ENCODE peak calls at places on chromosomes 16 and 17, in seven cellular contexts. One of them, this sample, is unnamed.

GRCh38 chr17:910503-911194 is 68.9 kb downstream of the NXN start:
- DNase-seq in fibroblast of lung: no peak
- DNase-seq in uterus: no peak
- DNase-seq in endodermal cell: no peak
- DNase-seq in transverse colon: no peak
- DNase-seq in stomach: no peak
- DNase-seq in GM23248: peak; percentile 77
- DNase-seq in this sample: no peak

GRCh38 chr17:76801706-76802105 is 63.8 kb downstream of the MFSD11 start:
- DNase-seq in fibroblast of lung: no peak
- DNase-seq in uterus: no peak
- DNase-seq in endodermal cell: no peak
- DNase-seq in transverse colon: no peak
- DNase-seq in stomach: no peak
- DNase-seq in GM23248: no peak
- DNase-seq in this sample: no peak

GRCh38 chr16:35751191-35751941 is 2292.0 kb downstream of the TP53TG3F start:
- DNase-seq in fibroblast of lung: no peak
- DNase-seq in uterus: no peak
- DNase-seq in endodermal cell: no peak
- DNase-seq in transverse colon: no peak
- DNase-seq in stomach: no peak
- DNase-seq in GM23248: no peak
- DNase-seq in this sample: no peak

GRCh38 chr16:68331879-68332410 is 21.1 kb downstream of the PRMT7 start:
- DNase-seq in fibroblast of lung: peak; percentile 50
- DNase-seq in uterus: no peak
- DNase-seq in endodermal cell: no peak
- DNase-seq in transverse colon: no peak
- DNase-seq in stomach: no peak
- DNase-seq in GM23248: peak; percentile 68
- DNase-seq in this sample: no peak

GRCh38 chr17:7747586-7747985 is 30.0 kb downstream of the DNAH2 start:
- DNase-seq in fibroblast of lung: peak; percentile 50
- DNase-seq in uterus: no peak
- DNase-seq in endodermal cell: no peak
- DNase-seq in transverse colon: no peak
- DNase-seq in stomach: no peak
- DNase-seq in GM23248: peak; percentile 63
- DNase-seq in this sample: no peak

GRCh38 chr17:37555386-37555785 is 53.8 kb downstream of the SYNRG start:
- DNase-seq in fibroblast of lung: no peak
- DNase-seq in uterus: no peak
- DNase-seq in endodermal cell: no peak
- DNase-seq in transverse colon: no peak
- DNase-seq in stomach: no peak
- DNase-seq in GM23248: no peak
- DNase-seq in this sample: no peak

GRCh38 chr17:50307654-50308053 is 33.4 kb downstream of the TMEM92 start:
- DNase-seq in fibroblast of lung: no peak
- DNase-seq in uterus: no peak
- DNase-seq in endodermal cell: no peak
- DNase-seq in transverse colon: no peak
- DNase-seq in stomach: peak; percentile 84
- DNase-seq in GM23248: no peak
- DNase-seq in this sample: no peak

GRCh38 chr17:28030386-28030785 is 12.1 kb upstream of the NLK start:
- DNase-seq in fibroblast of lung: no peak
- DNase-seq in uterus: no peak
- DNase-seq in endodermal cell: peak; percentile 59
- DNase-seq in transverse colon: no peak
- DNase-seq in stomach: no peak
- DNase-seq in GM23248: no peak
- DNase-seq in this sample: no peak

GRCh38 chr17:27518048-27518447 is 61.8 kb downstream of the KSR1 start:
- DNase-seq in fibroblast of lung: no peak
- DNase-seq in uterus: no peak
- DNase-seq in endodermal cell: no peak
- DNase-seq in transverse colon: no peak
- DNase-seq in stomach: no peak
- DNase-seq in GM23248: no peak
- DNase-seq in this sample: no peak

GRCh38 chr17:2929881-2930533 is 133.4 kb downstream of the OR1D5 start:
- DNase-seq in fibroblast of lung: peak; percentile 38
- DNase-seq in uterus: no peak
- DNase-seq in endodermal cell: peak; percentile 96
- DNase-seq in transverse colon: peak; percentile 60
- DNase-seq in stomach: peak; percentile 71
- DNase-seq in GM23248: peak; percentile 65
- DNase-seq in this sample: no peak

GRCh38 chr16:10743227-10743609 is 424 bp upstream of the NUBP1 start:
- DNase-seq in fibroblast of lung: no peak
- DNase-seq in uterus: no peak
- DNase-seq in endodermal cell: no peak
- DNase-seq in transverse colon: no peak
- DNase-seq in stomach: no peak
- DNase-seq in GM23248: no peak
- DNase-seq in this sample: no peak

GRCh38 chr17:3788200-3788599 is 12.8 kb downstream of the ITGAE start:
- DNase-seq in fibroblast of lung: no peak
- DNase-seq in uterus: no peak
- DNase-seq in endodermal cell: no peak
- DNase-seq in transverse colon: no peak
- DNase-seq in stomach: no peak
- DNase-seq in GM23248: no peak
- DNase-seq in this sample: no peak

GRCh38 chr17:67577429-67577828 is 140.3 kb upstream of the NOL11 start:
- DNase-seq in fibroblast of lung: no peak
- DNase-seq in uterus: no peak
- DNase-seq in endodermal cell: no peak
- DNase-seq in transverse colon: no peak
- DNase-seq in stomach: no peak
- DNase-seq in GM23248: no peak
- DNase-seq in this sample: no peak

GRCh38 chr17:32926183-32926582 is 1.8 kb upstream of the TMEM98 start:
- DNase-seq in fibroblast of lung: no peak
- DNase-seq in uterus: no peak
- DNase-seq in endodermal cell: peak; percentile 36
- DNase-seq in transverse colon: no peak
- DNase-seq in stomach: no peak
- DNase-seq in GM23248: no peak
- DNase-seq in this sample: no peak

GRCh38 chr16:83070416-83071199 is 443.8 kb downstream of the CDH13 start:
- DNase-seq in fibroblast of lung: no peak
- DNase-seq in uterus: no peak
- DNase-seq in endodermal cell: no peak
- DNase-seq in transverse colon: no peak
- DNase-seq in stomach: no peak
- DNase-seq in GM23248: no peak
- DNase-seq in this sample: no peak

GRCh38 chr16:259226-259625 is 16.5 kb downstream of the RGS11 start:
- DNase-seq in fibroblast of lung: no peak
- DNase-seq in uterus: no peak
- DNase-seq in endodermal cell: no peak
- DNase-seq in transverse colon: no peak
- DNase-seq in stomach: no peak
- DNase-seq in GM23248: no peak
- DNase-seq in this sample: no peak

GRCh38 chr16:66886914-66887313 is 6.6 kb downstream of the PDP2 start:
- DNase-seq in fibroblast of lung: no peak
- DNase-seq in uterus: no peak
- DNase-seq in endodermal cell: no peak
- DNase-seq in transverse colon: no peak
- DNase-seq in stomach: no peak
- DNase-seq in GM23248: no peak
- DNase-seq in this sample: no peak

GRCh38 chr16:81405702-81406113 is 38.9 kb upstream of the CMIP start:
- DNase-seq in fibroblast of lung: peak; percentile 67
- DNase-seq in uterus: no peak
- DNase-seq in endodermal cell: peak; percentile 83
- DNase-seq in transverse colon: no peak
- DNase-seq in stomach: peak; percentile 44
- DNase-seq in GM23248: peak; percentile 89
- DNase-seq in this sample: no peak

GRCh38 chr17:48998557-48999440 is 1.6 kb downstream of the IGF2BP1 start:
- DNase-seq in fibroblast of lung: peak; percentile 59
- DNase-seq in uterus: no peak
- DNase-seq in endodermal cell: peak; percentile 70
- DNase-seq in transverse colon: no peak
- DNase-seq in stomach: no peak
- DNase-seq in GM23248: peak; percentile 13
- DNase-seq in this sample: no peak

DNA sequence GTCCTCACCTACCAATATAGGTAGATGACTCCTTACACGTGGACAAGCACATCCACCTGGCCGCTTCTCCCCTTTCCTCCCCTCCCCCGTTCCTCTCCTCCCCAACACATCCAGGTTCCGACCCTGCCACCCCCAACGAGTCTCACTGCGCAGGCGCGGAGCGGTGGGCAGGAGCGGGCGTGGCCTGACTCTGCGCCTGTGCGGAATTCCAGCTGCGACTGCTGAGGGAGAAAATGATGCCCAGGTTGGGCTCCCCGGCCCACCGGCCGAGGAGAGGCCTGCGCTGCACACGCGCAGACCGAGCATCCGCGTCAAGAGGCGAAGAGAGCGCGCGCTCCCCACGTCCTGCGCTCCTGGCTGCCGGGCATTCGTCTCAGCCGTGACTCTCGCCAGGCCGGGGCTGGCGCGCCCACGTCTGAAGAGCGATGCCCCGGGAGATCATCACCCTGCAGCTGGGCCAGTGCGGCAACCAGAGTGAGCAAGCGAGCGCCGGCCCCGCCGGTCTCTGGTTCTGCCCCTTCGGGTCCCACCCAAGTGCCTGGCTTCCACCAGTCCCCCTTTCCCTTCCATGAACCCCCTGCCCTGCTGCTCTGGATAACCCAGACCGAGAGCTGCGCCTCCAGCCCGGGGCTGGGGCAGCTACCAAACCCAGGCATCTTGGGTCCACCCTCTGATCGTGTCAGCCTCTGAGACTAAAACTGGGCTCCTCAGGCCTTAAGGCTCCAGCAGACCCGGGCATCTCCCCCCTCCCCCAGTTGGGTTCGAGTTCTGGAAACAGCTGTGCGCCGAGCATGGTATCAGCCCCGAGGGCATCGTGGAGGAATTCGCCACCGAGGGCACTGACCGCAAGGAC is at the start of gene TUBG2:
- DNase-seq in fibroblast of lung: peak; percentile 86
- DNase-seq in uterus: peak; percentile 93
- DNase-seq in endodermal cell: peak; percentile 99
- DNase-seq in transverse colon: peak; percentile 88
- DNase-seq in stomach: peak; percentile 84
- DNase-seq in GM23248: peak; percentile 93
- DNase-seq in this sample: peak; percentile 63
- H3K27ac ChIP-seq in fibroblast of lung: peak within 1 kb of the TSS; percentile 57
- H3K27ac ChIP-seq in uterus: peak within 1 kb of the TSS; percentile 89
- H3K27ac ChIP-seq in endodermal cell: no peak within 1 kb of the TSS
- H3K27ac ChIP-seq in transverse colon: peak within 1 kb of the TSS; percentile 85
- H3K27ac ChIP-seq in stomach: peak within 1 kb of the TSS; percentile 45
- H3K27ac ChIP-seq in GM23248: peak within 1 kb of the TSS; percentile 83
- H3K27ac ChIP-seq in this sample: peak within 1 kb of the TSS; percentile 73

DNA sequence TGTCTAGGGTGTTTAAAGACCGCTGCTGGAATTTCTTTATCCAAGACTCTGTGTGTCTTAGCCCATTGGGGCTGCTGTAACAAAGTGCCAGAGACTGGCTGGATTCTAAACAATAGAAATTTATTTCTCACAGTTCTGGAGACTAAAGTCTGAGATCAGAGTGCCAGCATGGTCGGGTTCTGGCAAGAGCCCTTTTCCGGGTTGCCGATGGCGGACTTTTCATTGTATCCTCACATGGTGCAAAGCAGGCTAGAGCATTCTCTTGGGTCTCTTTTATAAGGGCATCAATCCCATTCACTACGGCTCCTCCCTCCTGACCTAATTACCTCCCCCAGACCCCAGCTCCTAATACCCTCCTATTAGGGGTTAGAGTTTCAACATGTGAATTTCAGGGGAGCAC is 9.5 kb downstream of the NLRC5 start:
- DNase-seq in fibroblast of lung: no peak
- DNase-seq in uterus: no peak
- DNase-seq in endodermal cell: no peak
- DNase-seq in transverse colon: no peak
- DNase-seq in stomach: no peak
- DNase-seq in GM23248: no peak
- DNase-seq in this sample: no peak
- H3K27ac ChIP-seq in fibroblast of lung: no peak overlapping the region
- H3K27ac ChIP-seq in uterus: peak overlapping the region; percentile 78
- H3K27ac ChIP-seq in endodermal cell: no peak overlapping the region
- H3K27ac ChIP-seq in transverse colon: peak overlapping the region; percentile 29
- H3K27ac ChIP-seq in stomach: no peak overlapping the region
- H3K27ac ChIP-seq in GM23248: no peak overlapping the region
- H3K27ac ChIP-seq in this sample: no peak overlapping the region

GRCh38 chr16:27313422-27314160 is at the start of gene IL4R:
- DNase-seq in fibroblast of lung: peak; percentile 71
- DNase-seq in uterus: peak; percentile 74
- DNase-seq in endodermal cell: peak; percentile 83
- DNase-seq in transverse colon: peak; percentile 81
- DNase-seq in stomach: peak; percentile 77
- DNase-seq in GM23248: peak; percentile 91
- DNase-seq in this sample: no peak
- H3K27ac ChIP-seq in fibroblast of lung: peak within 1 kb of the TSS; percentile 93
- H3K27ac ChIP-seq in uterus: peak within 1 kb of the TSS; percentile 96
- H3K27ac ChIP-seq in endodermal cell: no peak within 1 kb of the TSS
- H3K27ac ChIP-seq in transverse colon: peak within 1 kb of the TSS; percentile 99
- H3K27ac ChIP-seq in stomach: peak within 1 kb of the TSS; percentile 93
- H3K27ac ChIP-seq in GM23248: peak within 1 kb of the TSS; percentile 91
- H3K27ac ChIP-seq in this sample: peak within 1 kb of the TSS; percentile 78

DNA sequence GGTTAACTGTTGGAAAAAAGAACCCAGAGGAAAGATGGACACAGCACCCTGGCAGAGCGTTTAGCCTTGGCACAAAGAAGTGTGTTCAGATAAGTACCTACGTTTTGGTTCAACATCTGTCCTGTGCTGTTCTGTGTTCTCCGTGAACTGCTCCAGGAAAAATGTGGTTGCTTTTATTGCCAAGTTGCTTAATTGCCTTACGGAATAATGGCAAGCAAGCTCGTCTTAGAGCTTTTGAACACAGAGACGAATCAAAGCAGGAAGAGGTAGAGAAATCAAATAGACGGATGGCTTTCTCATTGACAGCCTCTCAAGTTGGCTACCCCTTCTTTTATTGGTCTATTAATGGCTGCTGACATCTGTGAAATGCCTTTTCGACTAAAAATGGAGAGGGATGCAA is 911.1 kb upstream of the EEF2KMT start:
- DNase-seq in fibroblast of lung: no peak
- DNase-seq in uterus: no peak
- DNase-seq in endodermal cell: no peak
- DNase-seq in transverse colon: no peak
- DNase-seq in stomach: no peak
- DNase-seq in GM23248: no peak
- DNase-seq in this sample: no peak
- H3K27ac ChIP-seq in fibroblast of lung: no peak overlapping the region
- H3K27ac ChIP-seq in uterus: no peak overlapping the region
- H3K27ac ChIP-seq in endodermal cell: no peak overlapping the region
- H3K27ac ChIP-seq in transverse colon: no peak overlapping the region
- H3K27ac ChIP-seq in stomach: no peak overlapping the region
- H3K27ac ChIP-seq in GM23248: no peak overlapping the region
- H3K27ac ChIP-seq in this sample: no peak overlapping the region

This sample was measured in caudate nucleus.